ENCODE peak calls at places on chromosomes 2 and 18, in six cellular contexts. T is tibial nerve, X is sigmoid colon, A is heart left ventricle, G is uterus, Y is prostate gland. Q is an unnamed sample.

GRCh38 chr2:181309576-181309975 is 147.6 kb upstream of the ITGA4 start:
- DNase-seq in T (no peak), X (no peak), A (no peak), G (no peak), Y (no peak), Q (no peak)

GRCh38 chr2:27920148-27920885 is 29.8 kb downstream of the BABAM2 start:
- DNase-seq in T (no peak), X (no peak), A (no peak), G (no peak), Y (peak), Q (no peak)

GRCh38 chr2:172484253-172484652 is 56.9 kb downstream of the ITGA6 start:
- DNase-seq in T (no peak), X (no peak), A (no peak), G (no peak), Y (no peak), Q (no peak)

GRCh38 chr2:85132392-85132791 is 800 bp upstream of the TCF7L1 start:
- DNase-seq in T (no peak), X (no peak), A (no peak), G (peak), Y (no peak), Q (peak)

GRCh38 chr2:169507698-169508097 is 1.8 kb upstream of the KLHL41 start:
- DNase-seq in T (no peak), X (no peak), A (no peak), G (no peak), Y (no peak), Q (no peak)

GRCh38 chr2:40103590-40103989 is 324.5 kb upstream of the THUMPD2 start:
- DNase-seq in T (no peak), X (no peak), A (no peak), G (no peak), Y (no peak), Q (no peak)

GRCh38 chr18:62201870-62202269 is 14.8 kb downstream of the RELCH start:
- DNase-seq in T (no peak), X (no peak), A (no peak), G (no peak), Y (no peak), Q (no peak)

GRCh38 chr2:190678444-190679162 is 29.7 kb downstream of the NAB1 start:
- DNase-seq in T (no peak), X (no peak), A (no peak), G (no peak), Y (no peak), Q (no peak)

GRCh38 chr2:237511421-237511820 is 24.4 kb downstream of the MLPH start:
- DNase-seq in T (no peak), X (no peak), A (no peak), G (no peak), Y (no peak), Q (no peak)

GRCh38 chr2:121046335-121046734 is 238.7 kb downstream of the TFCP2L1 start:
- DNase-seq in T (no peak), X (no peak), A (no peak), G (no peak), Y (no peak), Q (no peak)

GRCh38 chr2:197109326-197109725 is 182.8 kb upstream of the PGAP1 start:
- DNase-seq in T (no peak), X (no peak), A (no peak), G (no peak), Y (no peak), Q (no peak)

GRCh38 chr2:31886700-31887099 is 124.1 kb downstream of the MEMO1 start:
- DNase-seq in T (no peak), X (no peak), A (no peak), G (no peak), Y (no peak), Q (peak)

GRCh38 chr2:217227794-217228193 is 367.9 kb upstream of the TNP1 start:
- DNase-seq in T (no peak), X (no peak), A (no peak), G (no peak), Y (no peak), Q (no peak)

GRCh38 chr2:20451761-20452499 is 5.1 kb downstream of the RHOB start:
- DNase-seq in T (no peak), X (peak), A (no peak), G (no peak), Y (no peak), Q (no peak)

GRCh38 chr2:1886405-1886992 is 142.2 kb upstream of the PXDN start:
- DNase-seq in T (peak), X (no peak), A (peak), G (peak), Y (peak), Q (peak)

GRCh38 chr18:41809652-41810051 is 145.4 kb upstream of the PIK3C3 start:
- DNase-seq in T (no peak), X (no peak), A (no peak), G (no peak), Y (no peak), Q (no peak)

GRCh38 chr2:94622113-94622618 is 249.1 kb upstream of the TEKT4 start:
- DNase-seq in T (no peak), X (no peak), A (no peak), G (no peak), Y (no peak), Q (no peak)

GRCh38 chr2:23127465-23127864 is 257.5 kb upstream of the KLHL29 start:
- DNase-seq in T (no peak), X (no peak), A (no peak), G (no peak), Y (no peak), Q (no peak)

GRCh38 chr18:36798738-36799473 is 29.9 kb downstream of the TPGS2 start:
- DNase-seq in T (no peak), X (no peak), A (no peak), G (no peak), Y (no peak), Q (no peak)

DNA sequence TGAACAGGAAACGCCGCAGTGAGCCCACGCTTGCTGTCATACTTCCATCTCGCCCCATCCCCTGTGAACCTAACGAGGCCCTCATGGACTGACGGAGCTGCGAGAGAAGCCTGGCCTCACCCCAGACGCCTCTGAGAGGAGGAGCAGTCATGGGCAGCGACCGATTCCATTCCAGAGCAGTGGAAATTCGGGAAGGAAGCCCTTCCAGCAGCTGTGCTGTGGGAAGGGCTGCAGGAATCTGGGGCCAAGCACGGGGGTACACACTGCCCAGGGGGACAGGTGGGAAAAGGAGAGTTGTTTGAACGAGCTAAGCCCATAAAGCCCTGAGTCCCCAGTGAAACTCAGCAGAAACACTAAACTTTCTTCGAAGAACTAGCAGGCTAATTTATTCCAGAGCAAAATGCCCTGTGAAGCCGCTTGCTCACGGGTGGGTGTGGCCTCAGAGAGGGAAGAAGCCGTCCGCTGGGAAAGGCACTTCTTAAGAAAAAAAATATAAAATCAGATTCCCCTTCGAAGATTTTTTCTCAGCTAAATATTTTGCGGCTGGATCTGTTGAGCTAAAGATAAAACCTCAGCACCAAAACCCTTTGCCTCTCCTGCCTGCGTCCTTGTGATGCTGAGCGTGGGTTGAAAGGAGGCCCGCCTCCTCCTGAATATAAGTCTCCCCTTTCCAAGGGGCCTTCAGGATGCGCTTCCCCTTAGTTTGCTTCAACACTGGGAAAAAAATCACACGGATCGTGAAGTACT is 38.2 kb downstream of the ANKMY1 start:
- DNase-seq in T (no peak), X (no peak), A (no peak), G (no peak), Y (no peak), Q (no peak)
- H3K4me3 ChIP-seq in T (no peak), X (no peak), A (peak), G (no peak), Y (no peak), Q (no peak)

GRCh38 chr2:43345872-43346271 is 119.5 kb upstream of the ZFP36L2 start:
- DNase-seq in T (no peak), X (no peak), A (no peak), G (no peak), Y (no peak), Q (no peak)

GRCh38 chr2:43345391-43345813 is 119.0 kb upstream of the ZFP36L2 start:
- DNase-seq in T (peak), X (no peak), A (peak), G (no peak), Y (no peak), Q (peak)

GRCh38 chr2:43347751-43348150 is 121.3 kb upstream of the ZFP36L2 start:
- DNase-seq in T (no peak), X (no peak), A (no peak), G (no peak), Y (no peak), Q (peak)

GRCh38 chr2:43344911-43345373 is 118.5 kb upstream of the ZFP36L2 start:
- DNase-seq in T (no peak), X (no peak), A (no peak), G (no peak), Y (no peak), Q (no peak)

GRCh38 chr2:43346619-43347018 is 120.2 kb upstream of the ZFP36L2 start:
- DNase-seq in T (no peak), X (no peak), A (no peak), G (no peak), Y (no peak), Q (no peak)
- TF ChIP-seq POLR2A in T (no peak), X (no peak), A (no peak), G (no peak), Y (no peak), Q (no peak)

GRCh38 chr18:57543560-57543959 is 42.9 kb downstream of the FECH start:
- DNase-seq in T (no peak), X (no peak), A (no peak), G (no peak), Y (no peak), Q (no peak)
- H3K4me3 ChIP-seq in T (no peak), X (no peak), A (no peak), G (no peak), Y (no peak), Q (no peak)

GRCh38 chr2:134446431-134447091 is 192.7 kb downstream of the MGAT5 start:
- DNase-seq in T (no peak), X (no peak), A (no peak), G (no peak), Y (no peak), Q (no peak)
- TF ChIP-seq POLR2A in T (no peak), X (no peak), A (no peak), G (no peak), Y (no peak), Q (no peak)